ENCODE peak calls at places on chromosomes 11 and 22, in ten cellular contexts. One of them, this sample, is unnamed.

GRCh38 chr11:113553235-113553634 is 78.0 kb upstream of the DRD2 start:
- DNase-seq in NCI-H446: no peak
- DNase-seq in brain microvascular endothelial cell: peak
- DNase-seq in skeletal muscle cell: peak
- DNase-seq in DMS 273 treated with DMSO at 0.1 percent for 48 hours: no peak
- DNase-seq in M059J: peak
- DNase-seq in iris pigment epithelial cell: peak
- DNase-seq in SHP77: no peak
- DNase-seq in NCI-H1092: no peak
- DNase-seq in NCI-H460: no peak
- DNase-seq in this sample: no peak

GRCh38 chr11:33689089-33689488 is 11.5 kb downstream of the C11orf91 start:
- DNase-seq in NCI-H446: no peak
- DNase-seq in brain microvascular endothelial cell: no peak
- DNase-seq in skeletal muscle cell: no peak
- DNase-seq in DMS 273 treated with DMSO at 0.1 percent for 48 hours: no peak
- DNase-seq in M059J: peak
- DNase-seq in iris pigment epithelial cell: no peak
- DNase-seq in SHP77: no peak
- DNase-seq in NCI-H1092: no peak
- DNase-seq in NCI-H460: no peak
- DNase-seq in this sample: no peak

GRCh38 chr11:63804259-63804658 is 9.0 kb upstream of the SPINDOC start:
- DNase-seq in NCI-H446: no peak
- DNase-seq in brain microvascular endothelial cell: no peak
- DNase-seq in skeletal muscle cell: no peak
- DNase-seq in DMS 273 treated with DMSO at 0.1 percent for 48 hours: no peak
- DNase-seq in M059J: peak
- DNase-seq in iris pigment epithelial cell: no peak
- DNase-seq in SHP77: no peak
- DNase-seq in NCI-H1092: no peak
- DNase-seq in NCI-H460: no peak
- DNase-seq in this sample: no peak

GRCh38 chr11:10838906-10839305 is 18.9 kb downstream of the ZBED5 start:
- DNase-seq in NCI-H446: no peak
- DNase-seq in brain microvascular endothelial cell: no peak
- DNase-seq in skeletal muscle cell: no peak
- DNase-seq in DMS 273 treated with DMSO at 0.1 percent for 48 hours: no peak
- DNase-seq in M059J: no peak
- DNase-seq in iris pigment epithelial cell: no peak
- DNase-seq in SHP77: no peak
- DNase-seq in NCI-H1092: no peak
- DNase-seq in NCI-H460: no peak
- DNase-seq in this sample: no peak

GRCh38 chr11:15497366-15497765 is 382.6 kb downstream of the INSC start:
- DNase-seq in NCI-H446: no peak
- DNase-seq in brain microvascular endothelial cell: no peak
- DNase-seq in skeletal muscle cell: no peak
- DNase-seq in DMS 273 treated with DMSO at 0.1 percent for 48 hours: no peak
- DNase-seq in M059J: no peak
- DNase-seq in iris pigment epithelial cell: no peak
- DNase-seq in SHP77: no peak
- DNase-seq in NCI-H1092: no peak
- DNase-seq in NCI-H460: no peak
- DNase-seq in this sample: no peak

GRCh38 chr22:24503137-24503850 is 8.2 kb downstream of the UPB1 start:
- DNase-seq in NCI-H446: no peak
- DNase-seq in brain microvascular endothelial cell: peak
- DNase-seq in skeletal muscle cell: no peak
- DNase-seq in DMS 273 treated with DMSO at 0.1 percent for 48 hours: no peak
- DNase-seq in M059J: peak
- DNase-seq in iris pigment epithelial cell: peak
- DNase-seq in SHP77: peak
- DNase-seq in NCI-H1092: no peak
- DNase-seq in NCI-H460: peak
- DNase-seq in this sample: no peak

GRCh38 chr11:93547768-93548167 is 4.6 kb upstream of the SMCO4 start:
- DNase-seq in NCI-H446: no peak
- DNase-seq in brain microvascular endothelial cell: no peak
- DNase-seq in skeletal muscle cell: no peak
- DNase-seq in DMS 273 treated with DMSO at 0.1 percent for 48 hours: no peak
- DNase-seq in M059J: no peak
- DNase-seq in iris pigment epithelial cell: no peak
- DNase-seq in SHP77: no peak
- DNase-seq in NCI-H1092: no peak
- DNase-seq in NCI-H460: no peak
- DNase-seq in this sample: no peak

GRCh38 chr22:20966883-20967696 is at the start of gene AIFM3:
- DNase-seq in NCI-H446: no peak
- DNase-seq in brain microvascular endothelial cell: no peak
- DNase-seq in skeletal muscle cell: no peak
- DNase-seq in DMS 273 treated with DMSO at 0.1 percent for 48 hours: no peak
- DNase-seq in M059J: no peak
- DNase-seq in iris pigment epithelial cell: no peak
- DNase-seq in SHP77: no peak
- DNase-seq in NCI-H1092: no peak
- DNase-seq in NCI-H460: no peak
- DNase-seq in this sample: no peak

GRCh38 chr11:15223318-15223717 is 108.6 kb downstream of the INSC start:
- DNase-seq in NCI-H446: no peak
- DNase-seq in brain microvascular endothelial cell: no peak
- DNase-seq in skeletal muscle cell: peak
- DNase-seq in DMS 273 treated with DMSO at 0.1 percent for 48 hours: no peak
- DNase-seq in M059J: peak
- DNase-seq in iris pigment epithelial cell: peak
- DNase-seq in SHP77: no peak
- DNase-seq in NCI-H1092: no peak
- DNase-seq in NCI-H460: no peak
- DNase-seq in this sample: peak

GRCh38 chr11:69434341-69434960 is 47.0 kb upstream of the LINC01488 start:
- DNase-seq in NCI-H446: no peak
- DNase-seq in brain microvascular endothelial cell: no peak
- DNase-seq in skeletal muscle cell: no peak
- DNase-seq in DMS 273 treated with DMSO at 0.1 percent for 48 hours: no peak
- DNase-seq in M059J: no peak
- DNase-seq in iris pigment epithelial cell: no peak
- DNase-seq in SHP77: no peak
- DNase-seq in NCI-H1092: no peak
- DNase-seq in NCI-H460: no peak
- DNase-seq in this sample: no peak

GRCh38 chr11:11604340-11604992 is 17.3 kb downstream of the GALNT18 start:
- DNase-seq in NCI-H446: no peak
- DNase-seq in brain microvascular endothelial cell: no peak
- DNase-seq in skeletal muscle cell: no peak
- DNase-seq in DMS 273 treated with DMSO at 0.1 percent for 48 hours: no peak
- DNase-seq in M059J: no peak
- DNase-seq in iris pigment epithelial cell: no peak
- DNase-seq in SHP77: no peak
- DNase-seq in NCI-H1092: no peak
- DNase-seq in NCI-H460: no peak
- DNase-seq in this sample: no peak

GRCh38 chr22:39664485-39665200 is 94.1 kb downstream of the CACNA1I start:
- DNase-seq in NCI-H446: no peak
- DNase-seq in brain microvascular endothelial cell: no peak
- DNase-seq in skeletal muscle cell: no peak
- DNase-seq in DMS 273 treated with DMSO at 0.1 percent for 48 hours: no peak
- DNase-seq in M059J: no peak
- DNase-seq in iris pigment epithelial cell: no peak
- DNase-seq in SHP77: no peak
- DNase-seq in NCI-H1092: no peak
- DNase-seq in NCI-H460: no peak
- DNase-seq in this sample: no peak

GRCh38 chr11:118791961-118792578 is 1.1 kb upstream of the DDX6 start:
- DNase-seq in NCI-H446: no peak
- DNase-seq in brain microvascular endothelial cell: peak
- DNase-seq in skeletal muscle cell: no peak
- DNase-seq in DMS 273 treated with DMSO at 0.1 percent for 48 hours: no peak
- DNase-seq in M059J: no peak
- DNase-seq in iris pigment epithelial cell: peak
- DNase-seq in SHP77: no peak
- DNase-seq in NCI-H1092: no peak
- DNase-seq in NCI-H460: no peak
- DNase-seq in this sample: no peak

GRCh38 chr22:23565942-23566715 is 14.0 kb downstream of the IGLL1 start:
- DNase-seq in NCI-H446: no peak
- DNase-seq in brain microvascular endothelial cell: no peak
- DNase-seq in skeletal muscle cell: no peak
- DNase-seq in DMS 273 treated with DMSO at 0.1 percent for 48 hours: no peak
- DNase-seq in M059J: no peak
- DNase-seq in iris pigment epithelial cell: no peak
- DNase-seq in SHP77: no peak
- DNase-seq in NCI-H1092: no peak
- DNase-seq in NCI-H460: no peak
- DNase-seq in this sample: no peak

GRCh38 chr11:132872223-132872622 is 660.1 kb downstream of the OPCML start:
- DNase-seq in NCI-H446: no peak
- DNase-seq in brain microvascular endothelial cell: no peak
- DNase-seq in skeletal muscle cell: no peak
- DNase-seq in DMS 273 treated with DMSO at 0.1 percent for 48 hours: no peak
- DNase-seq in M059J: no peak
- DNase-seq in iris pigment epithelial cell: no peak
- DNase-seq in SHP77: no peak
- DNase-seq in NCI-H1092: no peak
- DNase-seq in NCI-H460: no peak
- DNase-seq in this sample: no peak

GRCh38 chr11:61756452-61757212 is 4.2 kb downstream of the MYRF start:
- DNase-seq in NCI-H446: no peak
- DNase-seq in brain microvascular endothelial cell: peak
- DNase-seq in skeletal muscle cell: peak
- DNase-seq in DMS 273 treated with DMSO at 0.1 percent for 48 hours: no peak
- DNase-seq in M059J: peak
- DNase-seq in iris pigment epithelial cell: peak
- DNase-seq in SHP77: no peak
- DNase-seq in NCI-H1092: no peak
- DNase-seq in NCI-H460: no peak
- DNase-seq in this sample: no peak

GRCh38 chr11:73980001-73980960 is 2.4 kb downstream of the UCP2 start:
- DNase-seq in NCI-H446: no peak
- DNase-seq in brain microvascular endothelial cell: no peak
- DNase-seq in skeletal muscle cell: no peak
- DNase-seq in DMS 273 treated with DMSO at 0.1 percent for 48 hours: no peak
- DNase-seq in M059J: no peak
- DNase-seq in iris pigment epithelial cell: peak
- DNase-seq in SHP77: peak
- DNase-seq in NCI-H1092: peak
- DNase-seq in NCI-H460: no peak
- DNase-seq in this sample: no peak

This sample was measured in DMS79 treated with DMSO at 0.1 percent for 48 hours.